ENCODE peak calls at places on chromosomes 13 and 19, in five cellular contexts. T is central memory CD4-positive, alpha-beta T cell; B is T-helper 2 cell; N is kidney glomerular epithelial cell; Z is anterior cingulate cortex. M is an unnamed sample.

GRCh38 chr19:29771708-29772415 is 39.9 kb upstream of the CCNE1 start:
- DNase-seq in N (peak), Z (peak), T (no peak), B (no peak), M (peak)

GRCh38 chr13:30796833-30797601 is 61.7 kb downstream of the ALOX5AP start:
- DNase-seq in Z (no peak), T (no peak), N (no peak), B (peak), M (no peak)

GRCh38 chr13:72194531-72194930 is 327.5 kb upstream of the DACH1 start:
- DNase-seq in N (no peak), B (no peak), T (no peak), Z (no peak), M (no peak)

GRCh38 chr19:16920816-16921529 is 32.2 kb downstream of the F2RL3 start:
- DNase-seq in Z (no peak), T (no peak), N (no peak), B (no peak), M (no peak)

GRCh38 chr19:18397242-18398202 is at the start of gene LRRC25:
- DNase-seq in N (no peak), B (no peak), Z (no peak), T (no peak), M (peak)

GRCh38 chr13:69571606-69572323 is 535.9 kb upstream of the ATXN8OS start:
- DNase-seq in T (no peak), B (no peak), Z (no peak), N (peak), M (no peak)

GRCh38 chr13:75405976-75406703 is 75.8 kb downstream of the TBC1D4 start:
- DNase-seq in T (no peak), Z (no peak), N (no peak), B (no peak), M (no peak)

GRCh38 chr19:8017808-8018207 is 12.4 kb upstream of the ELAVL1 start:
- DNase-seq in N (no peak), T (peak), B (no peak), Z (no peak), M (peak)

GRCh38 chr13:109111141-109111540 is 481.7 kb downstream of the MYO16 start:
- DNase-seq in Z (no peak), T (no peak), N (no peak), B (no peak), M (no peak)

GRCh38 chr19:17488593-17489391 is 18.5 kb downstream of the SLC27A1 start:
- DNase-seq in B (peak), N (no peak), T (peak), Z (no peak), M (peak)

GRCh38 chr19:27770095-27770494 is 1442.9 kb downstream of the UQCRFS1 start:
- DNase-seq in B (no peak), Z (no peak), N (no peak), T (no peak), M (no peak)

GRCh38 chr19:14497347-14497921 is 1.5 kb upstream of the GIPC1 start:
- DNase-seq in B (no peak), Z (peak), N (no peak), T (no peak), M (no peak)

GRCh38 chr13:92804346-92804745 is 422.3 kb upstream of the GPC6 start:
- DNase-seq in B (no peak), Z (no peak), T (no peak), N (peak), M (no peak)